ENCODE peak calls at places on chromosomes 2 and 18, in eight cellular contexts. J, M, F, U, X, N, P and Z are unnamed samples.

GRCh38 chr2:6352906-6353515 is 512.7 kb downstream of the CMPK2 start:
- DNase-seq in P (peak), F (no peak), U (peak), J (peak), X (no peak), M (peak), N (no peak), Z (no peak)

GRCh38 chr2:238425979-238426567 is 654 bp upstream of the ASB1 start:
- DNase-seq in F (no peak), J (peak), N (peak), U (peak), P (peak), M (peak), X (peak), Z (no peak)

GRCh38 chr2:218387369-218388194 is 5.5 kb downstream of the SLC11A1 start:
- DNase-seq in J (peak), M (peak), N (peak), P (peak), F (no peak), X (peak), U (peak), Z (peak)

GRCh38 chr2:175036582-175037018 is 31.4 kb upstream of the CHN1 start:
- DNase-seq in N (peak), F (no peak), P (no peak), J (peak), X (peak), M (peak), U (no peak), Z (no peak)

GRCh38 chr2:121809607-121810006 is 54.2 kb downstream of the TSN start:
- DNase-seq in M (no peak), J (no peak), N (no peak), X (no peak), P (no peak), F (no peak), U (no peak), Z (no peak)

GRCh38 chr18:47615043-47615442 is 315.4 kb downstream of the SMAD2 start:
- DNase-seq in N (no peak), J (no peak), X (no peak), F (no peak), M (no peak), P (no peak), U (no peak), Z (no peak)

GRCh38 chr2:74103763-74104162 is 43.9 kb downstream of the BOLA3 start:
- DNase-seq in M (no peak), J (no peak), N (no peak), P (no peak), U (no peak), F (no peak), X (no peak), Z (no peak)

GRCh38 chr2:19357383-19358241 is 811 bp downstream of the OSR1 start:
- DNase-seq in X (no peak), M (peak), N (peak), P (no peak), U (no peak), F (no peak), J (no peak), Z (no peak)

GRCh38 chr2:222690564-222691200 is 19.2 kb downstream of the MOGAT1 start:
- DNase-seq in J (peak), F (no peak), M (peak), P (peak), N (peak), X (peak), U (peak), Z (no peak)

GRCh38 chr18:9928646-9929259 is 14.9 kb downstream of the VAPA start:
- DNase-seq in M (no peak), P (no peak), X (no peak), N (no peak), J (no peak), F (no peak), U (no peak), Z (no peak)

GRCh38 chr2:158457826-158458616 is 1.3 kb downstream of the PKP4 start:
- DNase-seq in M (peak), X (peak), F (no peak), P (peak), N (peak), U (peak), J (peak), Z (no peak)
- TF ChIP-seq CTCF in M (peak), X (no peak), F (no peak), P (peak), N (no peak), U (peak), J (peak), Z (peak)

DNA sequence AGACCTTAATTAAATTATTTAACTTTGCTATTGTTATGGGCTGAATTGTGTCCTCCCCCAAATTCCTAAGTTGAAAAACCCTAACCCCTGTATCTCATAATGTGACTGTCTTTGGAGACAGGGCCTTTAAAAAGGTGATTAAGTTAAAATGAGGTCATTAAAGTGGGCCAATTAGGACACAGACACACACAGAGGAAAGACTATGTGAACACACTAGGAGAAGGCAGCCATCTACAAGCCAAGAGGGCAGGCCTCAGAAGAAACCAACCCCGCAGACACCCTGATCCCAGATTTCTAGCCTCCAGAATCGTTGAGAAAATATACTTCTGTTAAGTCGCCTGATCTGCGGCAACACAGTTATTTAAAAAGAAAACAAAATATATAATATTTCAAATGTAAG is 6.4 kb downstream of the STK17B start:
- DNase-seq in M (no peak), N (no peak), X (no peak), F (no peak), U (no peak), J (no peak), P (no peak), Z (no peak)
- H3K4me3 ChIP-seq in M (no peak), N (no peak), X (no peak), F (peak), U (no peak), J (no peak), P (no peak), Z (no peak)

GRCh38 chr2:27078267-27079194 is at the start of gene EMILIN1:
- DNase-seq in J (peak), U (no peak), M (peak), P (peak), N (peak), F (no peak), X (peak), Z (peak)
- TF ChIP-seq CTCF in J (no peak), U (no peak), M (peak), P (peak), N (no peak), F (no peak), X (no peak), Z (no peak)

GRCh38 chr18:57805117-57805516 is 2.0 kb upstream of the ATP8B1 start:
- DNase-seq in X (no peak), F (no peak), N (no peak), P (no peak), U (no peak), M (no peak), J (no peak), Z (no peak)

GRCh38 chr18:57809190-57809589 is 6.1 kb upstream of the ATP8B1 start:
- DNase-seq in X (no peak), M (no peak), N (no peak), F (no peak), J (no peak), U (no peak), P (no peak), Z (no peak)

GRCh38 chr18:57806201-57806890 is 3.2 kb upstream of the ATP8B1 start:
- DNase-seq in N (no peak), U (no peak), F (no peak), X (no peak), M (no peak), P (no peak), J (no peak), Z (no peak)

GRCh38 chr18:57806891-57807280 is 3.8 kb upstream of the ATP8B1 start:
- DNase-seq in U (no peak), P (peak), J (peak), N (peak), X (peak), F (no peak), M (no peak), Z (no peak)

GRCh38 chr18:57807336-57808117 is 4.4 kb upstream of the ATP8B1 start:
- DNase-seq in N (peak), U (no peak), J (peak), X (peak), P (no peak), F (no peak), M (no peak), Z (no peak)
- H3K4me3 ChIP-seq in N (peak), U (no peak), J (no peak), X (no peak), P (no peak), F (no peak), M (peak), Z (no peak)